ENCODE peak calls at places on chromosomes 3 and 15, in eight cellular contexts. X, K, I, P, L, V, N and B are unnamed samples. For H3K27me3, the result is how much of the 10 kb centered on the place peaks cover.

GRCh38 chr15:101499863-101500713 is 10.6 kb upstream of the PCSK6 start:
- DNase-seq in I (no peak), N (no peak), L (peak), P (no peak), K (no peak), V (peak), X (no peak), B (no peak)

GRCh38 chr3:48119495-48120193 is 68.6 kb downstream of the CDC25A start:
- DNase-seq in L (no peak), P (no peak), I (no peak), X (no peak), K (peak), V (peak), N (peak), B (no peak)

GRCh38 chr15:22811640-22812039 is 25.2 kb downstream of the NIPA1 start:
- DNase-seq in P (no peak), N (no peak), I (peak), L (peak), K (no peak), X (peak), V (peak), B (no peak)

GRCh38 chr15:63331456-63331855 is 50.2 kb downstream of the CA12 start:
- DNase-seq in X (no peak), P (no peak), V (no peak), K (peak), I (no peak), L (no peak), N (no peak), B (no peak)

GRCh38 chr3:170355738-170356595 is 1.5 kb upstream of the SKIL start:
- DNase-seq in L (no peak), K (peak), I (peak), V (peak), P (peak), N (peak), X (peak), B (no peak)

GRCh38 chr15:80251505-80252280 is at the start of gene CTXND1:
- DNase-seq in K (no peak), L (no peak), X (no peak), N (no peak), V (peak), I (peak), P (no peak), B (no peak)

GRCh38 chr15:88911766-88912118 is 1.4 kb downstream of the MFGE8 start:
- DNase-seq in K (no peak), V (no peak), P (no peak), L (peak), N (peak), X (peak), I (peak), B (no peak)

GRCh38 chr3:66803206-66803605 is 194.9 kb upstream of the KBTBD8 start:
- DNase-seq in V (no peak), N (no peak), I (peak), X (no peak), K (no peak), P (no peak), L (no peak), B (no peak)

GRCh38 chr3:118884748-118885206 is 149.9 kb downstream of the IGSF11 start:
- DNase-seq in X (peak), K (peak), N (peak), V (peak), L (peak), I (peak), P (peak), B (no peak)

GRCh38 chr3:30122359-30122758 is 484.0 kb upstream of the TGFBR2 start:
- DNase-seq in N (no peak), X (no peak), L (no peak), I (no peak), P (no peak), K (no peak), V (no peak), B (no peak)

GRCh38 chr15:27490867-27491595 is 520.0 kb downstream of the GABRG3 start:
- DNase-seq in I (no peak), L (no peak), V (no peak), K (no peak), P (no peak), N (no peak), X (no peak), B (peak)

GRCh38 chr3:148937477-148937876 is 53.9 kb upstream of the GYG1 start:
- DNase-seq in V (no peak), P (no peak), N (no peak), X (no peak), I (no peak), L (no peak), K (peak), B (no peak)

GRCh38 chr15:81155375-81156218 is 21.5 kb downstream of the CFAP161 start:
- DNase-seq in N (no peak), K (peak), L (no peak), P (no peak), X (peak), V (peak), I (peak), B (no peak)

GRCh38 chr15:40869686-40870085 is 4.3 kb downstream of the RHOV start:
- DNase-seq in P (no peak), K (no peak), I (no peak), V (no peak), L (no peak), X (no peak), N (no peak), B (no peak)

GRCh38 chr3:49856181-49857005 is at the start of gene TRAIP:
- DNase-seq in P (peak), N (peak), K (peak), L (peak), I (peak), V (peak), X (peak), B (peak)

GRCh38 chr3:128260275-128260674 is 107.0 kb downstream of the EEFSEC start:
- DNase-seq in L (no peak), X (no peak), K (no peak), I (no peak), V (no peak), N (no peak), P (no peak), B (no peak)

GRCh38 chr15:78360958-78361714 is 21.0 kb downstream of the CRABP1 start:
- DNase-seq in P (no peak), K (no peak), I (peak), V (no peak), X (peak), N (peak), L (no peak), B (no peak)

GRCh38 chr3:101104334-101104733 is 111.1 kb upstream of the ABI3BP start:
- DNase-seq in P (no peak), N (no peak), I (no peak), L (no peak), V (no peak), K (no peak), X (no peak), B (no peak)

GRCh38 chr3:43892535-43892934 is 201.8 kb downstream of the ABHD5 start:
- DNase-seq in N (no peak), P (no peak), K (no peak), X (no peak), I (peak), V (no peak), L (no peak), B (no peak)

GRCh38 chr15:89018235-89018634 is 70.0 kb upstream of the ABHD2 start:
- DNase-seq in X (no peak), K (no peak), V (peak), I (no peak), P (no peak), L (no peak), N (peak), B (no peak)

GRCh38 chr3:64460877-64461276 is 226.9 kb downstream of the ADAMTS9 start:
- DNase-seq in K (peak), L (no peak), V (no peak), X (no peak), I (peak), P (no peak), N (no peak), B (no peak)

GRCh38 chr3:27244374-27244773 is 124.8 kb downstream of the NEK10 start:
- DNase-seq in P (no peak), K (no peak), N (no peak), I (no peak), V (no peak), L (no peak), X (no peak), B (no peak)

GRCh38 chr3:98701276-98701675 is 61.9 kb upstream of the ST3GAL6 start:
- DNase-seq in I (no peak), P (no peak), X (no peak), K (no peak), L (no peak), N (no peak), V (no peak), B (no peak)

GRCh38 chr3:107662109-107662477 is 139.3 kb downstream of the BBX start:
- DNase-seq in N (no peak), X (no peak), I (no peak), L (no peak), K (peak), P (no peak), V (no peak), B (no peak)

GRCh38 chr3:48367201-48367600 is 4.8 kb upstream of the FBXW12 start:
- DNase-seq in N (no peak), P (no peak), I (peak), X (peak), V (peak), L (no peak), K (no peak), B (no peak)

GRCh38 chr3:106245400-106245799 is 376.6 kb upstream of the CBLB start:
- DNase-seq in X (no peak), P (no peak), K (no peak), V (no peak), N (no peak), L (no peak), I (no peak), B (no peak)

GRCh38 chr3:39166134-39166710 is 12.8 kb upstream of the CSRNP1 start:
- DNase-seq in P (no peak), I (peak), N (peak), K (peak), V (no peak), X (no peak), L (no peak), B (no peak)

GRCh38 chr3:15505412-15506165 is 15.9 kb downstream of the COLQ start:
- DNase-seq in P (no peak), X (no peak), I (no peak), K (no peak), V (no peak), L (no peak), N (no peak), B (no peak)

DNA sequence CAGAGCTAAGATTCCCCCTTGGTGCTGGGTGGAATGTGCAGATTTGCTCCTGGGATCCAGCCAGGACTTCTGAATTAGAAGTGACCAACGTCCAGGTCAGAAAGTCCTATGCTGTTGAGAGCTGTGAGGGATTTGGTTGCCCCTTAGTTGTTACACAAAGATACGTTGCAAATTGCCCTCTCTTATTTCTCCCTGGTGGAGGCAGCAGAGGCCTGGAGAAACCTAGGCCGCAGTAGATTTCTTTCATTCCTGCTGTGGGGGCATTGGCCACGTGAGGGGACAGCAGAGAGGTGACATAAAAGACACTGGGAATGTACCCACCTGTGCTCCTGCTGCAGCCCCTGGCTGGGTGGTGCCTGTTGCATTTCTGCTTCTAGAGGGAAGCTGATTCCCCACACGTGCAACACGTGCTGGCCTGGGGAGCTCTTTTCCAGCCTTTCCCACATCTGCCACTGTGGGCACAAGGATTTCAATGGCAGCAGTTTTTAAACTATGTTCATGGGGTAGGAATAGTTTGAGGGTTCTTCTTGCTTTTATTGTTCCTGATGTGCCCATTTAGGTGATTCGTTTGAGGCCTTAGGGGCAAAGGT is 65.7 kb downstream of the SYNM start:
- DNase-seq in K (no peak), N (no peak), P (no peak), L (no peak), I (no peak), V (no peak), X (peak), B (no peak)
- TF ChIP-seq CTCF in K (no peak), N (peak), P (no peak), L (no peak), I (peak), V (no peak), X (peak), B (no peak)

DNA sequence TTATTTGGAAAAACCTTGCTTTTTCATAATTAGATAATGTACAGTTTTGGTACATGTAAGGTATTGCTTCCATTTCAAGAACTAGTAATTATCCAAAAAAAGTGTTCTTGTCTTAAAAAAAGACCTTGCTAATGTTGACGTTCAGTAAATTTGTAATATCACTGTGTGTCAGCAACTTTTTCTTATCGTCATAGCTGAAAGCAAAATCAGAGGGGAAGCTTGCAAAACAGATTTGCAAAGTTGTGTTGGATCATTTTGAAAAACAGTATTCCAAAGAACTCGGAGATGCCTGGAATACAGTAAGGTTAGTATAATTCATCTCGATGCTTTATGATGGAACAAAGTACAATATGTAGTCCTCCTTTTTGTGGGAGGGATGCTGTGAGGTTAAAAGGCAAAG is 1.4 kb downstream of the NSUN3 start:
- DNase-seq in K (no peak), I (no peak), V (no peak), X (no peak), L (no peak), N (no peak), P (no peak), B (no peak)
- H3K4me3 ChIP-seq in K (no peak), I (peak), V (no peak), X (no peak), L (peak), N (peak), P (peak), B (no peak)

GRCh38 chr3:159817136-159817535 is 171.5 kb upstream of the IL12A start:
- DNase-seq in K (no peak), X (no peak), V (no peak), N (no peak), L (no peak), P (no peak), I (no peak), B (no peak)

GRCh38 chr3:159817571-159817970 is 171.1 kb upstream of the IL12A start:
- DNase-seq in I (no peak), K (no peak), X (no peak), P (no peak), V (no peak), N (no peak), L (no peak), B (no peak)

GRCh38 chr3:159818399-159818798 is 170.2 kb upstream of the IL12A start:
- DNase-seq in X (peak), V (no peak), I (peak), L (peak), N (no peak), K (no peak), P (no peak), B (no peak)

GRCh38 chr3:159819676-159820075 is 169.0 kb upstream of the IL12A start:
- DNase-seq in X (no peak), P (no peak), N (no peak), I (no peak), L (no peak), K (no peak), V (no peak), B (no peak)

GRCh38 chr3:159818997-159819500 is 169.6 kb upstream of the IL12A start:
- DNase-seq in L (no peak), X (no peak), I (no peak), N (no peak), K (no peak), P (no peak), V (no peak), B (no peak)
- H3K27me3 ChIP-seq in L (under half), X (under half), I (under half), N (under half), K (under half), P (under half), V (under half), B (under half)

GRCh38 chr3:58487140-58487886 is 4.6 kb upstream of the KCTD6 start:
- DNase-seq in N (peak), P (no peak), I (no peak), X (no peak), V (peak), L (peak), K (peak), B (no peak)
- TF ChIP-seq CTCF in N (no peak), P (no peak), I (no peak), X (no peak), V (no peak), L (no peak), K (peak), B (no peak)

GRCh38 chr3:150215616-150216015 is 192.5 kb upstream of the TSC22D2 start:
- DNase-seq in X (no peak), N (no peak), P (no peak), V (no peak), I (no peak), K (no peak), L (no peak), B (no peak)

GRCh38 chr3:150218236-150218635 is 189.9 kb upstream of the TSC22D2 start:
- DNase-seq in N (no peak), X (no peak), K (no peak), P (no peak), V (no peak), I (no peak), L (no peak), B (no peak)

GRCh38 chr3:150216866-150217600 is 191.1 kb upstream of the TSC22D2 start:
- DNase-seq in V (no peak), I (no peak), N (no peak), X (no peak), K (no peak), L (no peak), P (no peak), B (no peak)

GRCh38 chr3:150217691-150218090 is 190.4 kb upstream of the TSC22D2 start:
- DNase-seq in X (no peak), K (no peak), V (no peak), L (no peak), N (no peak), I (no peak), P (no peak), B (no peak)

DNA sequence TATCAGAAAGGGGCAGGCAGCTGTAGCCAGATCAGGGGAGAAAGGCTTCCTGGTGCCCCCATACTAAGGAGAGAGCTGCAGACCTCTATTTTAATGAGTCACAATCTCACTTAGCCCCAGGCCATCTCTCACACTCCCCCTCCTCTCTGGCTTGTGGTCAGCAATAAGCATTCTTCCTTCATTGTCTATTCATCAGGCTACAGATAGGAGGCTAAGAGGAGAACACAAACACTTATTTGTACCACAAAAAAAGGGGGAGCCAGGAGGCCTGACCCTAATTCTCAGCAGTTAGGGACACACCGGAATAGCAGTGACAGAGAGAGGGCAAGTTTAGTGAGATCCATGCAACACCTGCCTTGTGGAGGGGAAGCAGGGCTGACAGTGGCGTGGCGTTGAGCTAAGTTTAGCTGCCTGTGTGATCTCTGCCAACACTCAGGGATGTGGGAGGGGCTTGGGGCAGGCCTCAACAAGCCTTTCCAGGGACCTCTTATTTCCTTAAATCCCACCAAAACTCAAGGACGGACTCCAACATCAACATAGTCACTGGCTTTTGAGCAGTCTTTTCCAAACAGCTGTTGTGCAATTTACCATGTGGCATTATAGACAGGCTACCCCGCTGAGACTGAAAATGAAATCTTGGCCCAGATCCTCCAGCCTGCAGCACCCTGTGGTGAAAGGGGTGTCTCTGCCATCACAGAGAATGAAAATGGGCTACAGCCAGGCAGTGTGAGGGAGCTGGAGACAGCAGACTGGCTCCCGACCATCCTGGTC is 191.9 kb upstream of the TSC22D2 start:
- DNase-seq in I (no peak), K (peak), V (no peak), L (no peak), P (no peak), N (peak), X (peak), B (no peak)
- H3K4me3 ChIP-seq in I (no peak), K (no peak), V (no peak), L (peak), P (no peak), N (peak), X (no peak), B (no peak)